ENCODE peak calls at places on chromosomes 12 and 14, in ten cellular contexts. I is H9; G is tibial artery; C is dorsolateral prefrontal cortex; D is CD8-positive, alpha-beta T cell; Z is GM13976; L is AG04450; M is Calu3; F is colonic mucosa; J is cardiac fibroblast. S is an unnamed sample.

GRCh38 chr14:85531141-85531593 is 1.2 kb downstream of the FLRT2 start:
- DNase-seq in I (peak), G (peak), C (no peak), D (no peak), Z (peak), L (no peak), M (no peak), F (peak), J (peak), S (peak)

GRCh38 chr14:103820908-103821307 is 26.5 kb downstream of the PPP1R13B start:
- DNase-seq in I (no peak), G (no peak), C (no peak), D (no peak), Z (no peak), L (no peak), M (no peak), F (no peak), J (no peak), S (no peak)

GRCh38 chr14:28785096-28785952 is 18.7 kb downstream of the FOXG1 start:
- DNase-seq in I (peak), G (no peak), C (no peak), D (no peak), Z (no peak), L (no peak), M (no peak), F (no peak), J (no peak), S (no peak)

GRCh38 chr12:50283924-50284236 is 560 bp upstream of the LIMA1 start:
- DNase-seq in I (no peak), G (no peak), C (no peak), D (no peak), Z (peak), L (no peak), M (no peak), F (no peak), J (no peak), S (no peak)

GRCh38 chr12:49883065-49883464 is 20.6 kb downstream of the FAIM2 start:
- DNase-seq in I (no peak), G (no peak), C (no peak), D (no peak), Z (no peak), L (no peak), M (no peak), F (no peak), J (no peak), S (no peak)

GRCh38 chr14:73878436-73878835 is 8.2 kb upstream of the ZNF410 start:
- DNase-seq in I (no peak), G (no peak), C (no peak), D (no peak), Z (no peak), L (peak), M (no peak), F (no peak), J (no peak), S (no peak)

GRCh38 chr14:93316716-93317115 is 16.1 kb downstream of the BTBD7 start:
- DNase-seq in I (no peak), G (no peak), C (no peak), D (no peak), Z (no peak), L (no peak), M (no peak), F (no peak), J (no peak), S (no peak)

GRCh38 chr14:32808574-32809098 is 130.0 kb upstream of the NPAS3 start:
- DNase-seq in I (no peak), G (no peak), C (peak), D (no peak), Z (no peak), L (no peak), M (no peak), F (no peak), J (peak), S (no peak)

GRCh38 chr12:69062838-69063237 is 129.9 kb upstream of the CPM start:
- DNase-seq in I (no peak), G (no peak), C (no peak), D (no peak), Z (no peak), L (no peak), M (no peak), F (no peak), J (no peak), S (no peak)

GRCh38 chr14:99562848-99563748 is 40.9 kb downstream of the CCDC85C start:
- DNase-seq in I (peak), G (peak), C (peak), D (no peak), Z (no peak), L (peak), M (peak), F (peak), J (peak), S (peak)

GRCh38 chr12:113552760-113553159 is 81.1 kb upstream of the LHX5 start:
- DNase-seq in I (no peak), G (no peak), C (no peak), D (no peak), Z (no peak), L (no peak), M (no peak), F (no peak), J (no peak), S (no peak)

GRCh38 chr14:28773917-28774691 is 7.5 kb downstream of the FOXG1 start:
- DNase-seq in I (peak), G (no peak), C (peak), D (no peak), Z (peak), L (no peak), M (no peak), F (no peak), J (peak), S (no peak)

GRCh38 chr14:99715266-99716000 is 31.3 kb downstream of the CYP46A1 start:
- DNase-seq in I (peak), G (no peak), C (peak), D (no peak), Z (no peak), L (no peak), M (no peak), F (no peak), J (no peak), S (no peak)

GRCh38 chr14:85165091-85165490 is 364.9 kb upstream of the FLRT2 start:
- DNase-seq in I (no peak), G (no peak), C (no peak), D (no peak), Z (no peak), L (no peak), M (no peak), F (no peak), J (no peak), S (no peak)

GRCh38 chr12:122969657-122970056 is 3.4 kb upstream of the ABCB9 start:
- DNase-seq in I (no peak), G (no peak), C (no peak), D (no peak), Z (no peak), L (no peak), M (no peak), F (peak), J (no peak), S (no peak)

GRCh38 chr14:94673781-94674231 is 61.6 kb downstream of the SERPINA3 start:
- DNase-seq in I (no peak), G (peak), C (no peak), D (no peak), Z (no peak), L (no peak), M (no peak), F (no peak), J (peak), S (no peak)

GRCh38 chr12:68016136-68016535 is 26.9 kb downstream of the IFNG-AS1 start:
- DNase-seq in I (no peak), G (no peak), C (no peak), D (no peak), Z (no peak), L (no peak), M (no peak), F (no peak), J (no peak), S (no peak)

GRCh38 chr12:115504241-115504941 is 773.1 kb downstream of the MED13L start:
- DNase-seq in I (no peak), G (no peak), C (no peak), D (no peak), Z (peak), L (no peak), M (no peak), F (no peak), J (no peak), S (no peak)

GRCh38 chr14:77459072-77459723 is 1.3 kb downstream of the AHSA1 start:
- DNase-seq in I (peak), G (no peak), C (peak), D (peak), Z (peak), L (peak), M (peak), F (peak), J (peak), S (peak)
- TF ChIP-seq CTCF in I (peak), G (peak), C (peak), D (peak), Z (peak), L (peak), M (peak), F (peak), J (peak), S (peak)

GRCh38 chr12:15556411-15556810 is 232.8 kb downstream of the EPS8 start:
- DNase-seq in I (no peak), G (no peak), C (no peak), D (no peak), Z (no peak), L (no peak), M (no peak), F (no peak), J (no peak), S (no peak)
- TF ChIP-seq CTCF in I (no peak), G (no peak), C (no peak), D (no peak), Z (no peak), L (no peak), M (no peak), F (no peak), J (no peak), S (no peak)

GRCh38 chr14:52068741-52069616 is at the start of gene NID2:
- DNase-seq in I (peak), G (peak), C (peak), D (no peak), Z (peak), L (peak), M (peak), F (peak), J (peak), S (peak)
- TF ChIP-seq CTCF in I (no peak), G (no peak), C (no peak), D (no peak), Z (no peak), L (peak), M (no peak), F (no peak), J (peak), S (no peak)

GRCh38 chr14:64137657-64138290 is 156.4 kb downstream of the ESR2 start:
- DNase-seq in I (no peak), G (no peak), C (peak), D (no peak), Z (peak), L (no peak), M (no peak), F (no peak), J (peak), S (no peak)
- TF ChIP-seq CTCF in I (peak), G (no peak), C (no peak), D (no peak), Z (no peak), L (peak), M (no peak), F (no peak), J (peak), S (no peak)

GRCh38 chr12:75976913-75977312 is 54.7 kb downstream of the PHLDA1 start:
- DNase-seq in I (no peak), G (no peak), C (no peak), D (no peak), Z (no peak), L (no peak), M (no peak), F (no peak), J (no peak), S (no peak)

GRCh38 chr12:75977590-75977951 is 54.0 kb downstream of the PHLDA1 start:
- DNase-seq in I (no peak), G (no peak), C (no peak), D (no peak), Z (no peak), L (no peak), M (no peak), F (no peak), J (no peak), S (no peak)

GRCh38 chr12:75978677-75979076 is 52.9 kb downstream of the PHLDA1 start:
- DNase-seq in I (no peak), G (no peak), C (no peak), D (no peak), Z (no peak), L (no peak), M (no peak), F (no peak), J (peak), S (no peak)

GRCh38 chr12:75979181-75979580 is 52.4 kb downstream of the PHLDA1 start:
- DNase-seq in I (no peak), G (no peak), C (no peak), D (no peak), Z (no peak), L (no peak), M (no peak), F (no peak), J (peak), S (no peak)

DNA sequence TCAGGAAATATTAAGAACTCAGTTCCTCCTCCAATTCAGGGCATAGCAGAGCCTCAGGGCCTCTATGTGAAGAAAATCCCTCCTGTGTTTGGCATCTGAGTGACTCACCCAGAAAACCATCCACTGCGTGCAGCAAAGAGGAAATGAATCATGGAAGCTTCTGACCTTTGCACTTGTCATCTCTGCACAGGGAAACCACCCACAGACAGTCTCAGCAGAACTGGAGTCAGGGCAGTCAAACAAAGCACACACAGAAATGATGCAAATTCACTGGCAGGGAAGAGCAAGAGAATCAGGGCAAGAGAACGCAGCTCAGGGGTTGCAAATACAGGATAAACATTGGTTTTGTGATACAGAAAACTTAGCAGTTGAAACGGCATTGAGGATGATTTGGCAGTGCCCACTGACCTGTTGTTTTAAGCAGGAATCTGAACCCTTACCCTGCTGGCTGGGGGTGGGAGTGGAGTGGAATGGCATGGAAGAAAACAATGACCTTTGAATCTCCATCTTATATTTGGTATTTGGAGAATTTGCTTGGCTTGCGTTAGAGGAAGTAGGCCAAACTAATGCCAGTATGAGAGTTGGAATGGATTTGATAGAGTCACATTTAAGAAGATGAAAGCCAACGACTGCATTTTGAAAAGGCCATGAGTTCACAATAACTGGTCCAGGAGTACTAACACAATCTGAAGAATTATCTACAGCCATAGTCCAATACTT is 53.5 kb downstream of the PHLDA1 start:
- DNase-seq in I (no peak), G (peak), C (no peak), D (peak), Z (peak), L (peak), M (peak), F (peak), J (peak), S (peak)
- TF ChIP-seq CTCF in I (no peak), G (no peak), C (no peak), D (no peak), Z (no peak), L (no peak), M (no peak), F (no peak), J (no peak), S (peak)

GRCh38 chr12:79183003-79183402 is 318.4 kb downstream of the SYT1 start:
- DNase-seq in I (no peak), G (no peak), C (no peak), D (no peak), Z (no peak), L (no peak), M (no peak), F (no peak), J (no peak), S (no peak)
- TF ChIP-seq CTCF in I (no peak), G (no peak), C (no peak), D (no peak), Z (no peak), L (no peak), M (no peak), F (no peak), J (no peak), S (no peak)

DNA sequence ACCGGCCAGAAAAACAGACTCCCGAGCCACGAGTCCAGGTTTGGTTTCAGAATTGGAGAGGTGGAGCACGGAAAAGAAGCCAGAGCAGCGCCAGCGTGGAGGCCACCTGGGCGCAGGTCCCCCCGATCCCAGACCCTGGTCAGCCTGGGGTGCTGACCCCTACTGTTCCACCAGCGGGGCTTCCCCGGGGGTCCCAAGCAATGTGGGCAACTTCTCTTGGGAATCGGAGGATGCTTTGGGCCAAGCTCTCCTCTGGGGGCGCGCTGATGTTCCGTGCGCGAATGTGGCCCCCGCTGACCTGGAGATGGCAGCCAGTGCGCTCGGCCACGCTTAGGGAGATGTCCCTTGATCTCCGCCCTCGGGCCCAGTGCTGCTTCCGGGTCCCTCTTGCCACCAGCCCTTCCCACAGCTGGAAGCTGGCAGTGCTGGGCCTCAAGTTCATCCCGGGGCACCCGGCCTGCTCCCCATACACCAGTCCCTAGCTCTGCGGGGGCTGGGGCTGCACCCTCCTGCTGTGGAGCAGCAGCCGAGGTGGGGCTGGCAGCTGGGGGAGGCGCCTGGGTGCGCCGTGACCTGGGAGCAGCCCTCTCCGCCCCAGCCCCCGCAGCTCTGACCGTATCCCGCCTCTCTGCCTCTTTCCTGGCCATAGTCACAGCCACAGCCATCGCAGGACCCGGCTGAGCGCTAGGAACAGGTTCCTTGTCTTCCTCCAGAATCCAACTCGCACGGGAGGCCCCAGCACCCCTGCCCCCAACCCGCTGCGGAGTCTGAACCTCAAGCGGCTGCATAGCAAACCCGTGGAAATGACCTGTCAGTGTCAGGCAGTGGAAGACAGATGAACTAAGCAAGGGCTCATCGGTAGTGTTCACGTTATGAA is 91.2 kb downstream of the RCOR1 start:
- DNase-seq in I (peak), G (no peak), C (no peak), D (no peak), Z (no peak), L (no peak), M (peak), F (peak), J (no peak), S (no peak)
- TF ChIP-seq CTCF in I (no peak), G (no peak), C (no peak), D (no peak), Z (no peak), L (no peak), M (no peak), F (no peak), J (no peak), S (no peak)

DNA sequence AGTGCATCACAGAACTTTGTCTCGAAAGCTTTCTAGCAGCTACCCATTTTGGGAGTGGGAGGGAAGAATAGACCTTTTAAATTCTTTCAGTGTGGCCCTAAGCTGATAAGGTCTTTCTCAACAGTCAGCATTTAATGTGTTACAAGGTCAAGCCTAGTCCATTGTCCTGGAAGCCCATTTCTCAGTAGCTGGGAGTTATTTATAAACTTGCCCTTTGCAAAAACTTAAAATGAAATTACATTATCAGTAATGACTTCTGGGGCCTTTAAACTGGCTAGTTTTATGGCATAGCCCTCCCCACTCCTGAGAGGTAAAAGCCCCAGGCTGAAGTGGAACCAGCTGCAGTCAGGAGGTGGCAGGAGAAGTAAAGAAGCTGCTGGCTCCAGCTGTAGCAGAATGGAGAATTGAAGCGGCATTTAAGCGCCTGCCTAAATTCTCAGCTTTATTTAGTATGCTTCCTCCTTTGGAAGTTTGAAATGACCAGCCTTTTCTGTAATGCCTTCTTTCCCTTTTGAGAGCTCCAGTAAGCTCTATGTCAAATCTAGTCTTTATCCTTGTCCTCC is 12.4 kb downstream of the COPZ1 start:
- DNase-seq in I (no peak), G (no peak), C (no peak), D (no peak), Z (no peak), L (no peak), M (no peak), F (no peak), J (no peak), S (no peak)
- TF ChIP-seq CTCF in I (no peak), G (no peak), C (no peak), D (no peak), Z (no peak), L (peak), M (no peak), F (no peak), J (no peak), S (no peak)